ENCODE peak calls at places on chromosomes 4 and X, in five cellular contexts. F is right atrium auricular region, V is GM12865, B is fibroblast of villous mesenchyme, J is IMR-90. W is an unnamed sample.
A peak's percentile ranks its signal among the peaks of the same experiment; 100 is the strongest.

GRCh38 chr4:22988526-22988925 is 295.8 kb downstream of the GBA3 start:
- DNase-seq in J (no peak), B (no peak), V (no peak), F (no peak), W (no peak)

GRCh38 chr4:89558147-89558546 is 250.5 kb upstream of the GPRIN3 start:
- DNase-seq in F (no peak), B (no peak), V (peak; percentile 18), J (no peak), W (no peak)

GRCh38 chr4:48906283-48907173 is at the start of gene OCIAD2:
- DNase-seq in B (peak; percentile 23), J (no peak), V (peak; percentile 88), F (no peak), W (peak; percentile 21)

GRCh38 chrX:72142094-72142843 is 10.6 kb upstream of the RTL5 start:
- DNase-seq in B (no peak), J (no peak), V (no peak), F (no peak), W (no peak)

GRCh38 chr4:170414961-170415360 is 325.2 kb upstream of the AADAT start:
- DNase-seq in V (no peak), B (peak; percentile 26), F (no peak), J (peak; percentile 10), W (no peak)

GRCh38 chrX:15600071-15600470 is 689 bp downstream of the ACE2 start:
- DNase-seq in F (no peak), B (no peak), V (no peak), J (no peak), W (no peak)

GRCh38 chr4:8393593-8394038 is 46.9 kb downstream of the ACOX3 start:
- DNase-seq in B (peak; percentile 96), F (peak; percentile 88), J (peak; percentile 97), V (peak; percentile 41), W (peak; percentile 97)

GRCh38 chr4:43089730-43090129 is 197.2 kb downstream of the GRXCR1 start:
- DNase-seq in V (no peak), J (peak; percentile 28), F (no peak), B (no peak), W (peak; percentile 2)

GRCh38 chrX:150587585-150588503 is 19.4 kb downstream of the MTM1 start:
- DNase-seq in J (no peak), V (peak; percentile 31), B (peak; percentile 30), F (no peak), W (peak; percentile 47)

GRCh38 chrX:136063340-136064079 is 78.3 kb downstream of the SLC9A6 start:
- DNase-seq in B (peak; percentile 76), F (peak; percentile 65), V (peak; percentile 7), J (no peak), W (peak; percentile 72)

GRCh38 chrX:69104756-69105434 is 60.4 kb downstream of the PJA1 start:
- DNase-seq in J (no peak), V (no peak), B (no peak), F (no peak), W (no peak)

GRCh38 chr4:123505077-123505456 is 108.5 kb downstream of the SPRY1 start:
- DNase-seq in V (no peak), B (peak; percentile 48), F (no peak), J (peak; percentile 20), W (peak; percentile 55)

GRCh38 chr4:827209-828081 is 1.5 kb upstream of the CPLX1 start:
- DNase-seq in F (no peak), B (no peak), V (no peak), J (no peak), W (no peak)

GRCh38 chrX:115260330-115260729 is 26.4 kb upstream of the LRCH2 start:
- DNase-seq in B (peak; percentile 72), V (peak; percentile 1), J (peak; percentile 60), F (no peak), W (no peak)

GRCh38 chr4:689498-690122 is 659 bp upstream of the SLC49A3 start:
- DNase-seq in F (no peak), B (no peak), J (no peak), V (peak; percentile 31), W (no peak)

GRCh38 chr4:107552306-107552705 is 167.7 kb downstream of the PAPSS1 start:
- DNase-seq in F (no peak), B (no peak), J (no peak), V (no peak), W (no peak)

GRCh38 chr4:20341121-20341758 is 89.5 kb downstream of the SLIT2 start:
- DNase-seq in J (no peak), F (no peak), V (no peak), B (no peak), W (no peak)

GRCh38 chrX:24023538-24023937 is 3.4 kb downstream of the KLHL15 start:
- DNase-seq in J (no peak), B (no peak), F (no peak), V (no peak), W (no peak)

GRCh38 chr4:81682492-81682891 is 210.8 kb upstream of the RASGEF1B start:
- DNase-seq in B (no peak), V (no peak), J (no peak), F (no peak), W (no peak)

GRCh38 chr4:5722328-5722727 is 11.3 kb downstream of the EVC start:
- DNase-seq in F (no peak), J (peak; percentile 70), V (no peak), B (peak; percentile 72), W (no peak)

GRCh38 chr4:25358515-25359275 is 18.4 kb upstream of the ANAPC4 start:
- DNase-seq in F (no peak), V (no peak), J (no peak), B (no peak), W (no peak)

GRCh38 chr4:14520171-14520570 is 482.1 kb upstream of the CPEB2 start:
- DNase-seq in F (no peak), B (peak; percentile 1), V (no peak), J (no peak), W (no peak)

GRCh38 chr4:134364928-134365327 is 163.3 kb upstream of the PABPC4L start:
- DNase-seq in V (no peak), F (no peak), J (no peak), B (no peak), W (no peak)

GRCh38 chr4:7907142-7907541 is 32.5 kb downstream of the AFAP1 start:
- DNase-seq in B (peak; percentile 57), V (no peak), J (no peak), F (no peak), W (no peak)

GRCh38 chr4:111510535-111510934 is 634.7 kb upstream of the FAM241A start:
- DNase-seq in B (no peak), F (no peak), J (peak; percentile 74), V (no peak), W (no peak)

GRCh38 chr4:57109530-57109846 is 697 bp downstream of the IGFBP7 start:
- DNase-seq in V (no peak), B (no peak), F (no peak), J (no peak), W (no peak)

GRCh38 chrX:108224727-108225455 is 133.3 kb downstream of the ATG4A start:
- DNase-seq in F (no peak), B (peak; percentile 43), J (peak; percentile 31), V (peak; percentile 12), W (peak; percentile 48)

GRCh38 chrX:36787787-36788186 is 220.4 kb upstream of the FAM47C start:
- DNase-seq in V (no peak), B (no peak), J (no peak), F (no peak), W (no peak)

GRCh38 chr4:158192439-158193158 is 17.7 kb upstream of the TMEM144 start:
- DNase-seq in V (no peak), J (no peak), F (no peak), B (no peak), W (no peak)

GRCh38 chr4:138577145-138577544 is 335.0 kb upstream of the SLC7A11 start:
- DNase-seq in F (no peak), V (no peak), B (no peak), J (no peak), W (no peak)

GRCh38 chr4:138573246-138573645 is 331.1 kb upstream of the SLC7A11 start:
- DNase-seq in J (peak; percentile 23), B (peak; percentile 5), V (no peak), F (no peak), W (no peak)

GRCh38 chr4:138579146-138579545 is 337.0 kb upstream of the SLC7A11 start:
- DNase-seq in F (no peak), V (no peak), J (no peak), B (no peak), W (no peak)

GRCh38 chr4:138572007-138572406 is 329.9 kb upstream of the SLC7A11 start:
- DNase-seq in B (no peak), J (peak; percentile 11), F (no peak), V (no peak), W (peak; percentile 33)

GRCh38 chr4:138576684-138577083 is 334.5 kb upstream of the SLC7A11 start:
- DNase-seq in F (no peak), V (peak; percentile 47), J (peak; percentile 68), B (peak; percentile 61), W (peak; percentile 76)
- TF ChIP-seq CTCF in F (no peak), V (peak; percentile 36), J (peak; percentile 55), B (peak; percentile 64), W (peak; percentile 70)

GRCh38 chr4:113758361-113758760 is 3.2 kb downstream of the CAMK2D start:
- DNase-seq in B (peak; percentile 47), J (peak; percentile 81), V (no peak), F (no peak), W (peak; percentile 56)
- H3K4me3 ChIP-seq in B (peak overlapping the region; percentile 90), J (peak overlapping the region; percentile 23), V (no peak overlapping the region), F (peak overlapping the region; percentile 89), W (peak overlapping the region; percentile 85)

DNA sequence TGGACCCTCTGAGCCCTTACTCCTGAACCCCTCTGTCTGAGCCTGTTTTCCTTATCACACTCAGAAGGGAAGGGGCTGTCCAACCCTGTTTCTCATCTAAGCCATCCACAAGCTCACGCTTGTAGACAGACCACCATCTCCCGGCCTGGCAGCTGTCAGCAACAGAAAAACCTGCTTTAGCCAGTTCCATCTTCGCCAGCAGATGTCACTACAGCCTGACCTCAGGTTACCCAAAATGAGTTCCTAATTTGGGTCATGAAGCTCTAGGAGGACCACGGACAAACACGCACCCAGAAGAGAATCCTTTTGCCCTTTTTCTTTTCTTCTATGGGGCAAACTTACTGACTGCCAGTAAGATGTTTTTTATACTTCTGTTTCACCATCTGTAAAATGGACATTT is 445.4 kb downstream of the BCOR start:
- DNase-seq in J (peak; percentile 14), F (no peak), B (peak; percentile 19), V (peak; percentile 55), W (peak; percentile 38)
- TF ChIP-seq CTCF in J (peak; percentile 39), F (no peak), B (peak; percentile 42), V (peak; percentile 44), W (peak; percentile 41)

DNA sequence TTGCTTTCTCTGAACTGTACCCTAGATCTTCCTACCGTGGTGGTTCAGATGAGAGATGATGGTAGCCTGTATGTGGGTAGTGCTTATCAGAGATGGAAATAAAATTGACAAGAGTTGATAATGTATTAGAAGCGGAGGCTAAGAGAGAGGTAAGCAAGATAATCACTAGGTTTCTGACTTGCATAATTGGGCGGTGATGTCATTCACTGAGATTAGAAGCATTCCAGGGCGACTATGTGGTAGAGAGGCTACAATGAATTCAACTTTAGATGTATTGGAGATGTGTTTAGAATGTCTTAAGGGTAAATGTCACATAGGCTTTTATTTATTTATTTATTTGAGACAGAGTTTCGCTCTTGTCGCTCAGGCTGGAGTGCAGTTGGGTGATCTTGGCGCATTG is 409 bp upstream of the TENM3 start:
- DNase-seq in V (no peak), J (peak; percentile 74), F (no peak), B (peak; percentile 35), W (peak; percentile 59)
- H3K4me3 ChIP-seq in V (no peak overlapping the region), J (no peak overlapping the region), F (no peak overlapping the region), B (no peak overlapping the region), W (no peak overlapping the region)

W was measured in fibroblast of pulmonary artery.